ENCODE peak calls at places on chromosomes 11 and 22, in seven cellular contexts. R is transverse colon, O is lower leg skin, T is A549, V is AG04450, N is BE2C, X is osteocyte. Q is an unnamed sample.

GRCh38 chr11:107999759-108000455 is 8.8 kb upstream of the CUL5 start:
- DNase-seq in N (peak; percentile 62), O (peak; percentile 39), R (no peak), X (no peak), T (peak; percentile 61), V (no peak), Q (peak; percentile 14)

GRCh38 chr11:2092956-2093412 is 46.2 kb downstream of the IGF2 start:
- DNase-seq in N (peak; percentile 85), O (peak; percentile 93), X (no peak), R (peak; percentile 71), V (no peak), T (no peak), Q (no peak)

GRCh38 chr11:122071680-122072321 is 44.2 kb downstream of the BLID start:
- DNase-seq in V (no peak), O (no peak), R (no peak), N (no peak), X (no peak), T (no peak), Q (no peak)

GRCh38 chr11:27218498-27219038 is 144.4 kb downstream of the CCDC34 start:
- DNase-seq in R (no peak), X (no peak), T (peak; percentile 60), V (peak; percentile 71), O (no peak), N (no peak), Q (peak; percentile 94)

GRCh38 chr22:36387914-36388864 is at the start of gene MYH9:
- DNase-seq in X (peak; percentile 100), R (peak; percentile 100), T (peak; percentile 98), N (peak; percentile 100), V (peak; percentile 100), O (peak; percentile 100), Q (peak; percentile 100)

GRCh38 chr11:102757823-102758549 is 22.4 kb downstream of the MMP10 start:
- DNase-seq in R (no peak), X (no peak), O (no peak), N (no peak), V (peak; percentile 45), T (no peak), Q (peak; percentile 82)

GRCh38 chr11:24043842-24044241 is 453.0 kb upstream of the LUZP2 start:
- DNase-seq in V (no peak), O (no peak), N (no peak), R (no peak), T (no peak), X (no peak), Q (no peak)

GRCh38 chr11:882593-882992 is 28.0 kb downstream of the CHID1 start:
- DNase-seq in R (no peak), O (no peak), X (no peak), N (no peak), V (no peak), T (no peak), Q (peak; percentile 54)

GRCh38 chr11:19767691-19768151 is 55.1 kb downstream of the NAV2 start:
- DNase-seq in N (peak; percentile 51), R (no peak), X (no peak), O (no peak), T (no peak), V (no peak), Q (no peak)

GRCh38 chr11:58741127-58741526 is 9.4 kb upstream of the GLYAT start:
- DNase-seq in T (no peak), V (no peak), R (no peak), N (no peak), X (no peak), O (no peak), Q (no peak)

GRCh38 chr11:3859373-3859881 is 4.0 kb downstream of the STIM1 start:
- DNase-seq in X (no peak), O (no peak), N (peak; percentile 33), T (no peak), R (peak; percentile 54), V (no peak), Q (no peak)

GRCh38 chr11:76797341-76798201 is 14.4 kb downstream of the TSKU start:
- DNase-seq in O (peak; percentile 84), T (no peak), R (no peak), V (no peak), X (peak; percentile 82), N (no peak), Q (no peak)

GRCh38 chr22:37202001-37202555 is 10.2 kb downstream of the SSTR3 start:
- DNase-seq in V (no peak), T (no peak), O (no peak), X (no peak), R (no peak), N (no peak), Q (no peak)

GRCh38 chr11:64523456-64524187 is 67.4 kb upstream of the SLC22A12 start:
- DNase-seq in R (no peak), N (no peak), V (no peak), T (no peak), X (no peak), O (no peak), Q (no peak)

GRCh38 chr22:46735747-46736608 is 2.1 kb downstream of the CERK start:
- DNase-seq in N (peak; percentile 87), V (no peak), O (no peak), X (no peak), T (no peak), R (no peak), Q (peak; percentile 41)

GRCh38 chr11:66720899-66721470 is 8.0 kb downstream of the SPTBN2 start:
- DNase-seq in O (no peak), N (no peak), T (no peak), X (no peak), R (no peak), V (no peak), Q (no peak)

GRCh38 chr11:96132437-96132836 is 208.5 kb upstream of the MTMR2 start:
- DNase-seq in T (no peak), R (no peak), N (no peak), X (no peak), V (no peak), O (no peak), Q (no peak)

GRCh38 chr11:43217856-43218255 is 93.9 kb upstream of the API5 start:
- DNase-seq in T (no peak), R (no peak), N (no peak), O (no peak), V (no peak), X (no peak), Q (no peak)

GRCh38 chr11:12769834-12770345 is 95.7 kb downstream of the TEAD1 start:
- DNase-seq in N (no peak), O (no peak), T (peak; percentile 74), V (peak; percentile 15), X (no peak), R (no peak), Q (peak; percentile 83)

GRCh38 chr22:45516923-45517675 is 14.4 kb downstream of the FBLN1 start:
- DNase-seq in N (no peak), V (no peak), O (no peak), T (peak; percentile 16), X (no peak), R (no peak), Q (peak; percentile 51)

GRCh38 chr11:80163011-80163410 is 722.2 kb upstream of the TENM4 start:
- DNase-seq in V (no peak), N (no peak), R (no peak), X (no peak), O (no peak), T (no peak), Q (no peak)

GRCh38 chr11:16611395-16612233 is 126.8 kb upstream of the C11orf58 start:
- DNase-seq in V (no peak), O (no peak), R (no peak), T (no peak), X (no peak), N (no peak), Q (no peak)

GRCh38 chr11:94795799-94796580 is 27.8 kb downstream of the AMOTL1 start:
- DNase-seq in R (no peak), X (no peak), V (no peak), N (no peak), O (no peak), T (no peak), Q (no peak)

GRCh38 chr22:34946339-34946985 is 119.5 kb upstream of the ISX start:
- DNase-seq in R (no peak), N (no peak), O (peak; percentile 34), T (no peak), V (no peak), X (no peak), Q (no peak)

GRCh38 chr11:116170526-116171120 is 602.2 kb downstream of the BUD13 start:
- DNase-seq in T (no peak), R (peak; percentile 25), N (peak; percentile 46), O (peak; percentile 71), V (no peak), X (peak; percentile 63), Q (no peak)
- TF ChIP-seq CTCF in T (no peak), R (peak; percentile 10), N (peak; percentile 73), O (no peak), V (no peak), X (no peak), Q (no peak)

GRCh38 chr22:47944941-47945340 is 1182.5 kb downstream of the TBC1D22A start:
- DNase-seq in T (no peak), X (peak; percentile 53), O (peak; percentile 69), V (no peak), R (no peak), N (no peak), Q (no peak)

GRCh38 chr22:47943729-47944700 is 1181.6 kb downstream of the TBC1D22A start:
- DNase-seq in O (peak; percentile 56), T (no peak), V (no peak), N (no peak), R (no peak), X (peak; percentile 74), Q (no peak)

DNA sequence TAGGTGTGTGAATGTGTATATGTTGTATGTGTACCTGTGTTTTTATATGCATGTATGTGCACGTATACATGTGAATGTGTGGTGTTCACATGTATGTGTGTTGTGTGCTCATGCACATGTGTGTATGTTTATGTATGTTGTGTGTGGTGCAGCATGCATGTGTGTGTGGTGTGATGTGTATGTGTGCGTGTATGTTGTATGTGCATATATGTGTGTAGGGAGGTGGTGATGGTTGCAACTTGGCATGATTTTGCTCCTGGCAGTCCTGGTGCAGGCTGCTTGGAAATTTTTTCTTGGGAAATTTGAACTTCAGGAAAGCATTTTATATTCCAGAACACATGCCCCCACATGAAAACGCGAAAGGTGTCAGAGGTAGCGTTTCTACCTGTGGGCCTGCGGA is 1177.8 kb downstream of the TBC1D22A start:
- DNase-seq in R (no peak), V (no peak), N (no peak), T (no peak), X (peak; percentile 38), O (peak; percentile 37), Q (no peak)
- TF ChIP-seq CTCF in R (no peak), V (no peak), N (no peak), T (no peak), X (no peak), O (no peak), Q (no peak)

DNA sequence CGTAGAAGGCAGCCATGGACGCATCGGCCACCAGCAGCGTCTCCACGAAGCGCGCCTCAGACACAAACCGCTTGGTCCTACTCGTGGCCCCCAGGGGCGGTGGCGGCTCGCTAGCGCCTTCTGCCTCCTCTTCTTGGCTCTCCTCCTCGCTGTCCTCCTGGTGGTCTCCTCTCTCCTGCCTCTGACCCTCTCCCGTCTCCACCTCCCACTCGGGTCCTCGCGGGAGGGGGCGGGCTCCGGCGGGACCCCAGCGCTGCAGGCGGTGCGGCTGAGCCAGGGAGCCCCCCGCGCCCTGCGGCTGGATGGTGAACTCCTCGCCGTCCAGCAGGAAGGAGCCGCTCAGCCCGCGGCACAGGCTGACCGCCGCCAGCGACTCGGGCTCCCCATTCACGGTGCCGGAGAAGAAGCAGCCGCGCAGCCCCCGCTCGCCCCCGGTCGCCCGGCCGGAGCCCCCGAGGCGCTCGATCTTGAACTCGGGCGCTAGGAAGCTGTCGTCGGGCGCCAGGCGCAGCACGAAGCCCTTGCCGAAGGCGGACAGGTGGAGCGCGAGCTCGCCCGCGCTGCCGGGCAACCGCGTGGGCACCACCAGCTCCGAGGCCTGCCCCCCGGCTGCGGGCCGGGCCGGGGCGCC is 713 bp downstream of the ADAMTS8 start:
- DNase-seq in R (peak; percentile 25), O (no peak), V (no peak), T (no peak), N (no peak), X (no peak), Q (no peak)
- TF ChIP-seq CTCF in R (peak; percentile 21), O (no peak), V (peak; percentile 38), T (no peak), N (no peak), X (peak; percentile 42), Q (no peak)

GRCh38 chr11:41431784-41432183 is 27.7 kb downstream of the LRRC4C start:
- DNase-seq in N (peak; percentile 5), R (no peak), V (no peak), O (no peak), X (no peak), T (peak; percentile 3), Q (no peak)
- TF ChIP-seq CTCF in N (peak; percentile 57), R (no peak), V (no peak), O (no peak), X (peak; percentile 26), T (no peak), Q (no peak)

Q was measured in foreskin fibroblast.